ENCODE peak calls at places on chromosome 17, in ten cellular contexts. J is CD4-positive, CD25-positive, alpha-beta regulatory T cell; P is MM.1S; B is H9; G is body of pancreas; H is CD8-positive, alpha-beta memory T cell; D is upper lobe of right lung; V is tibial artery; Q is psoas muscle; E is esophagus muscularis mucosa. O is an unnamed sample. For H3K4me1, the result is how much of the 10 kb centered on the place peaks cover.

GRCh38 chr17:43359469-43360105 is 39.2 kb upstream of the ARL4D start:
- DNase-seq in V (no peak), J (no peak), P (no peak), E (no peak), H (no peak), G (no peak), B (no peak), D (no peak), Q (no peak), O (no peak)

GRCh38 chr17:48646183-48647102 is 20.3 kb upstream of the HOXB9 start:
- DNase-seq in G (no peak), V (no peak), Q (no peak), B (peak), J (no peak), D (no peak), H (peak), P (no peak), E (no peak), O (no peak)

GRCh38 chr17:32621612-32622312 is 135.0 kb downstream of the CDK5R1 start:
- DNase-seq in E (no peak), B (peak), G (no peak), Q (no peak), D (no peak), P (no peak), V (no peak), J (no peak), H (no peak), O (peak)

GRCh38 chr17:1908699-1909309 is 79.0 kb downstream of the RPA1 start:
- DNase-seq in V (peak), H (peak), D (no peak), G (peak), B (peak), Q (peak), E (no peak), J (peak), P (peak), O (peak)

GRCh38 chr17:7293131-7293557 is 1.3 kb downstream of the YBX2 start:
- DNase-seq in J (no peak), E (no peak), Q (no peak), D (no peak), H (no peak), G (peak), B (no peak), P (no peak), V (no peak), O (no peak)

GRCh38 chr17:44976198-44976597 is 8.1 kb upstream of the C1QL1 start:
- DNase-seq in E (no peak), D (no peak), H (no peak), J (no peak), V (no peak), G (no peak), P (no peak), Q (no peak), B (no peak), O (no peak)

GRCh38 chr17:72984925-72985322 is 107.6 kb downstream of the SLC39A11 start:
- DNase-seq in G (no peak), P (no peak), D (peak), V (no peak), E (no peak), J (no peak), Q (no peak), B (no peak), H (no peak), O (no peak)

GRCh38 chr17:55728833-55729232 is 6.2 kb upstream of the TMEM100 start:
- DNase-seq in P (peak), Q (no peak), J (no peak), E (no peak), G (no peak), H (no peak), B (no peak), D (no peak), V (no peak), O (no peak)

GRCh38 chr17:73249700-73250099 is 12.0 kb downstream of the CPSF4L start:
- DNase-seq in J (no peak), V (no peak), Q (no peak), D (no peak), E (no peak), P (no peak), B (no peak), G (no peak), H (no peak), O (no peak)

GRCh38 chr17:74466111-74466784 is at the start of gene CD300A:
- DNase-seq in J (no peak), H (no peak), G (no peak), B (peak), E (no peak), P (no peak), V (no peak), D (peak), Q (peak), O (no peak)

GRCh38 chr17:51091635-51092034 is 29.0 kb downstream of the SPAG9 start:
- DNase-seq in Q (no peak), D (no peak), E (no peak), V (no peak), P (no peak), H (no peak), B (no peak), G (no peak), J (no peak), O (no peak)

GRCh38 chr17:79045001-79045729 is 21.2 kb downstream of the C1QTNF1 start:
- DNase-seq in B (no peak), J (no peak), G (no peak), P (no peak), D (peak), V (no peak), Q (peak), E (no peak), H (no peak), O (no peak)

GRCh38 chr17:6546069-6546718 is 10.2 kb downstream of the PITPNM3 start:
- DNase-seq in Q (peak), H (no peak), P (peak), B (no peak), J (no peak), V (no peak), G (no peak), E (no peak), D (no peak), O (no peak)

DNA sequence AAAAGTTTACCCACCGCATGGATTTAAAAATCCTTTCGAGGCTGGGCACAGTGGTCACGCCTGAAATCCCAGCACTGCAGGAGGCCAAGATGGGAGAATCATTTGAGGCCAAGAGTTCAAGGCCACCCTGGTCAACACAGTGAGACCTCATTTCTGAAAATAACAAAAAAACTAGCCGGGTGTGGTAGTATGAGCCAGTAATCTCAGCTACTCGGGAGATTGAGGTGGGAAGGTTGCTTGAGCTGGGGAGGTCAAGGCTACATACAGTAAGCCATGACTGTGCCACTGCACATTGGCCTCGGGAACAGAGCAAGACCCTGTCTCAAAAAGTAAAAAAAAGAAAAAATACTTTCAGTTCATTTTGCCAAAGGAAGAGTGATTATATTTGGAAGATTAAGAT is 12.7 kb downstream of the GNA13 start:
- DNase-seq in H (no peak), E (no peak), Q (no peak), D (no peak), P (no peak), J (no peak), V (no peak), G (no peak), B (no peak), O (no peak)
- H3K4me1 ChIP-seq in H (half or more), E (half or more), Q (half or more), D (half or more), P (under half), J (half or more), V (half or more), G (under half), B (under half), O (under half)

GRCh38 chr17:83087788-83088360 is 8.5 kb downstream of the METRNL start:
- DNase-seq in B (no peak), H (no peak), P (no peak), V (no peak), J (no peak), Q (no peak), D (no peak), G (no peak), E (no peak), O (no peak)
- H3K4me1 ChIP-seq in B (under half), H (under half), P (under half), V (half or more), J (under half), Q (under half), D (half or more), G (half or more), E (half or more), O (under half)

GRCh38 chr17:17740627-17741237 is 59.5 kb downstream of the RAI1 start:
- DNase-seq in P (no peak), H (no peak), E (no peak), D (no peak), B (peak), Q (no peak), J (peak), G (peak), V (no peak), O (no peak)
- H3K4me1 ChIP-seq in P (under half), H (under half), E (half or more), D (under half), B (under half), Q (under half), J (under half), G (half or more), V (half or more), O (under half)

DNA sequence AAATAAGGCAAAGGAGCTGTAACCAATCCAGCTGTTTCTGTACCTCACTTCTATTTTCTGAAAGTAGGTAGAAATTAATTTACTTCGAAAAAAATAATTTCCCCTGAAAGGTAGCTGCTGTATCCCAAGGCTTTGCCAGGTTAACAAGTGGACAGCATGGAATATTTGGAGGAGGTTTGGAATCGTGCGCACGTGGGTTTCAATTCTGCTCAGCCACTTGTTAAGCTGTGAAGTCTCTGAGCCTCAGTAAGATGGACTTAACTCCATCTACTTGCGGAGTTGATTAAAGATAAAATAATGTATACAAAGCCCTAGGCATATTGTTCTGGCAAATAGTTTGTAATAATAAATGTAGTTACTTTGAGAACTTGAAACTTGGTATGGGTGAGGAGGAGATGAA is 57.4 kb upstream of the LGALS9 start:
- DNase-seq in E (no peak), G (no peak), V (no peak), P (no peak), B (no peak), J (no peak), H (no peak), Q (no peak), D (no peak), O (no peak)
- H3K4me1 ChIP-seq in E (under half), G (half or more), V (under half), P (under half), B (under half), J (under half), H (under half), Q (half or more), D (under half), O (under half)

GRCh38 chr17:81094744-81095607 is 60.0 kb downstream of the BAIAP2 start:
- DNase-seq in J (peak), Q (peak), D (no peak), G (peak), H (peak), B (peak), V (peak), E (peak), P (no peak), O (peak)

GRCh38 chr17:81094224-81094743 is 59.3 kb downstream of the BAIAP2 start:
- DNase-seq in B (no peak), E (no peak), P (no peak), J (no peak), V (no peak), G (no peak), D (no peak), H (no peak), Q (no peak), O (no peak)

GRCh38 chr17:81097134-81097942 is 62.4 kb downstream of the BAIAP2 start:
- DNase-seq in V (peak), Q (peak), J (no peak), G (peak), D (peak), B (peak), H (peak), E (peak), P (no peak), O (peak)

GRCh38 chr17:81096741-81097133 is 61.8 kb downstream of the BAIAP2 start:
- DNase-seq in B (no peak), H (no peak), G (no peak), E (no peak), P (no peak), Q (no peak), V (no peak), J (no peak), D (no peak), O (no peak)

DNA sequence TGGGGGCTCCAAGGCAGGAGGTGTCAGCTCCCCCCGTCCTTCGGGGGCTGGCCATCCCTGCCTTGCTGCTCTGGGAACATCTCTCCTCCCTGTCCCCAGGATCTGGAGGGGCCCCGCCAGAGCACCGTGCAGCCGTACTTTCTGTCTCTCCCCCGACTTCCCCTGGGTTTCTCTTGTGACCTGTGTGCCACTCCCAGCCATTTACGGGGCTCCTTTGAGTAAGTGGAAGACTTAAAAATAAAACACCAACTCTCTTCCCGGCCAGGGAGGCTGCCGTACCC is 60.6 kb downstream of the BAIAP2 start:
- DNase-seq in P (no peak), Q (no peak), J (no peak), E (no peak), V (no peak), D (no peak), G (no peak), B (no peak), H (no peak), O (no peak)
- H3K4me1 ChIP-seq in P (under half), Q (under half), J (under half), E (half or more), V (under half), D (under half), G (under half), B (under half), H (half or more), O (under half)

GRCh38 chr17:64147110-64148016 is 17.4 kb upstream of the ERN1 start:
- DNase-seq in Q (no peak), E (no peak), V (no peak), D (no peak), P (peak), B (no peak), G (no peak), H (no peak), J (no peak), O (peak)
- H3K4me1 ChIP-seq in Q (half or more), E (under half), V (under half), D (under half), P (under half), B (under half), G (half or more), H (under half), J (under half), O (under half)

DNA sequence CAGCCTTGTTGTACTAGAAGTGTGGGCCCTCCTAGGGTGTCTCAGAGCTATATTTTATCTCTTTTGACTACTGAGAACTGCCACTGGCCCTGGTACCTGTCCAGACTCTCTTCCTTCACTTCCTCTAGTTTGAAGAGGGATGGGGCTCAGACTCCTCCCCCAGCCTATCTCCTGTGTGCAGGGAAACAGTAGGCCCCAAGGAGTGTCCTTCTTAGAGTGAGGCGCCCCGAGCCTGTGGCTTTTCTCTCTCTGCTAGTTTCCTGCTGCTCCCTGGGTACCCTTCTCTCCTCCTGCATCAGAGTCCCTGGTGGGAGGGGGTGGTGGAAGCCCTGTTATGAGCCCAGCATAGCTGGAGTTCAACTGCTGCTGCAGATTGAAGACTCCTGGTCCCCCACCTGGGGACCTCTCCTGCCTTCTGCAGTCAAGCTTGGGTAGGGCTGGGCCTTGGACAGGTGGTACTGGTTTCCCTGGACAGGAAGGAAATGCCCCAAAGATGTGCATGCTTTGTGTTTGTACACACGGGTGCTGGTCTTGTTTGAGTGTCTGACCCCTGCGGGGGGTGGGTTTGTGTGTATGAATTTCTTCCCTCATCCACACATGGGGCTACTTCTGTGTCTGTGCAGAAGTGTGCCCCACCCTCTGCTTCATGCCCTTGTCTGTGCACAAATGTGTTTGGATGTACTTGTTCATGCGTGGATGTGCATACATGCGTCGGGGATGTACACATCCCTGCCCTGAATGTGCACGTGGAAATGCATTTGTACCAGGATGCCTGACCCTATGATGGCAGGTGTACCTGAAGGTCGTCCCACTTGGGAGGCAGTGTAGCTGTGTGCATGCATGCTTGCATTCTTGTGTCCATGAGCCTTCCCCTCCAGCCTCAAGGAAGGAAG is 6.9 kb downstream of the RARA start:
- DNase-seq in G (no peak), P (peak), E (no peak), B (no peak), H (no peak), J (no peak), V (no peak), D (peak), Q (peak), O (no peak)
- H3K4me1 ChIP-seq in G (half or more), P (half or more), E (half or more), B (under half), H (half or more), J (half or more), V (half or more), D (half or more), Q (half or more), O (under half)

GRCh38 chr17:77323413-77324171 is 182.8 kb downstream of the SEC14L1 start:
- DNase-seq in G (no peak), J (no peak), H (no peak), B (peak), Q (peak), V (no peak), P (no peak), D (peak), E (no peak), O (no peak)
- H3K4me1 ChIP-seq in G (half or more), J (under half), H (half or more), B (under half), Q (half or more), V (half or more), P (under half), D (half or more), E (half or more), O (under half)

DNA sequence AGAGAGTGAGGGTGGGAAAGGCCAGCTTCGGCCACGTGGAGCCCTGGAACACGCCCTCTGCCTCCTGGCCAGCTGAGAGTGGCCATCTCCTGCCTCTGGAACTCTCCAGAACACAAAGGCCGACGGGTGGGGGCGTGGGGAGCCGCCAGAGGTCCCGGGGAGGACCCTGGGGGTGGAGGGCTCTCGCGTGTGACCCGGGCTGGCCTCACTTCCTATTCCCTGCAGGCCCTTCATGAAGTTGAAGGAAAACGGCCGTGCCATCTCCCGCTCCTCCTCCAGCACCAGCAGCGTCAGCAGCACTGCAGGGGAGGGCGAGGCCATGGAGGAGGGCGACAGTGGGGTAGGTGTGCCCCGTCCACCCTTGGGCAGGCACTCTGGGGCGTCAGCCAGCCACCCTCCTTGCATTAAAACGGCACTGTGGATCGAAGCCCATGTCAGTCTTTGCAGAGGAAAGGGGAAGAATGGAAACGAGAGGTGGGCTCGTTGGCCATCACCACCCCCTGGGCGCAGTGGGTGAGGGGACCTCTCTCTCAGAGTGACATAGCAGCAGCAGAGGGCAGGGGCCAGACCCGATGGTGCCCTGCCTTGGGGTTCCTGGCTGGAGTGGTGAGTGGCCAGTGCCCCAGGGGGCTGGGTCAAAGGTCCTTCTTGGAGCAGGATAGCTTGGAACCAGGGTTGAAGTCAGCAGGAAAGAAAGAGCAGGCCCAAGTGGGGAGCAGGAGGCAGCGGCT is 37.1 kb downstream of the OR1D5 start:
- DNase-seq in V (peak), H (no peak), D (peak), B (peak), P (no peak), E (no peak), J (no peak), G (no peak), Q (no peak), O (no peak)
- H3K4me1 ChIP-seq in V (under half), H (under half), D (under half), B (under half), P (under half), E (under half), J (under half), G (under half), Q (under half), O (under half)

DNA sequence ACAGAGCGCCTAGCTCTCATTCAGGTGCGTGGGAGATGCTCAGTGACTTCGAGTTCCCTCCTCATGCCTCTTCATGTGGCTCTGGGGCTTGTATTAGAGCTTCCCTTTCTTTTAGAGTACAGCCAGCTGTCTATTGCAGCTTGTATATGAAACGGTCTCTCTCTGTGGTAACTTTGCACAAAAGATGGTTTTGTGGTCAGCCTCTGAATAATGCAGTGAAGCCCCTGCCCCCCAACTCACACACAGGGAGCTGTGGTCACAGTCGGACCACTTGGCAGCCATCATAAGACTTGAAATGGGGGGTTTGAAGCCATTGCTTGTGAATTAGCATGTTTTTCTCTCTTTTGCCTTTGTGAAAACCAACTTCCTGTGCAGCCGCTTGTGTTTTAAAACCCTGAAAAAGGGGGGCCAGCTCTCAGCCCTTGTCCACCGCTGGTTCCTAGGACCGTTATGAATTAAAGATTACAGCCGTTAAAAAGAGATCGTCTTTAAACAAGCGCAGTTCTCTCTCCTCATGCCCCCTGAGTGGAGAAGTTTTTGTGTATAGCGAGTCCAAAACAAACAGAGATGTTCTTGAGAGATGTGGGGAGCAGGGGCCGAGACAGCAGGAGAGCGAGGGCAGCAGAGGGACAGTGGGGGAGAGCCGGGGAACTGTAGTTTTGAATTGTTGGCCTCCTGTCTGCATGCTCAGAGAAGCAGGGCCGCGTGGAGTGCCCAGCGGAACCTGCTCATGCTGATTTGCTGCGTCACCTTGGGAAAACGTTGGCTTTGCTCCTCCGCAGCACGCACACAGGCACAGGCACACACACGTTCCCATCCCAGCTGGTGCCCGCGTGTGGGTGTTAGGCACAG is 199.0 kb downstream of the MSI2 start:
- DNase-seq in Q (no peak), G (no peak), B (no peak), V (no peak), H (peak), P (no peak), E (no peak), J (peak), D (no peak), O (no peak)
- H3K4me1 ChIP-seq in Q (under half), G (under half), B (under half), V (under half), H (half or more), P (under half), E (under half), J (half or more), D (under half), O (under half)

O was measured in HAP-1.